ENCODE peak calls at places on chromosome 17, in nine cellular contexts. R, L, T, V, Y, I, O, J and Q are unnamed samples.

GRCh38 chr17:28471531-28472342 is 1.7 kb upstream of the SLC13A2 start:
- DNase-seq in R (no peak), L (no peak), T (no peak), V (no peak), Y (no peak), I (no peak), O (no peak), J (no peak), Q (no peak)

GRCh38 chr17:42288985-42289862 is 926 bp downstream of the STAT5A start:
- DNase-seq in R (no peak), L (peak), T (no peak), V (no peak), Y (peak), I (no peak), O (no peak), J (no peak), Q (no peak)

GRCh38 chr17:77286641-77287431 is 146.1 kb downstream of the SEC14L1 start:
- DNase-seq in R (peak), L (no peak), T (peak), V (no peak), Y (no peak), I (no peak), O (peak), J (no peak), Q (peak)

GRCh38 chr17:75707096-75707720 is 14.1 kb upstream of the ITGB4 start:
- DNase-seq in R (peak), L (no peak), T (peak), V (no peak), Y (no peak), I (no peak), O (no peak), J (no peak), Q (no peak)

GRCh38 chr17:18377437-18378204 is at the start of gene EVPLL:
- DNase-seq in R (peak), L (no peak), T (no peak), V (peak), Y (no peak), I (no peak), O (no peak), J (no peak), Q (peak)

GRCh38 chr17:78653382-78653781 is 76.2 kb upstream of the DNAH17 start:
- DNase-seq in R (peak), L (no peak), T (no peak), V (no peak), Y (no peak), I (no peak), O (no peak), J (no peak), Q (peak)

GRCh38 chr17:67260051-67260987 is 15.3 kb upstream of the HELZ start:
- DNase-seq in R (peak), L (no peak), T (no peak), V (peak), Y (no peak), I (no peak), O (peak), J (no peak), Q (no peak)

GRCh38 chr17:48427598-48427997 is 2.4 kb downstream of the SKAP1 start:
- DNase-seq in R (no peak), L (no peak), T (no peak), V (no peak), Y (peak), I (no peak), O (no peak), J (no peak), Q (no peak)

GRCh38 chr17:4310349-4311060 is 46.7 kb upstream of the ANKFY1 start:
- DNase-seq in R (no peak), L (peak), T (no peak), V (no peak), Y (no peak), I (no peak), O (peak), J (no peak), Q (no peak)

GRCh38 chr17:60506312-60506711 is 19.7 kb downstream of the APPBP2 start:
- DNase-seq in R (peak), L (no peak), T (no peak), V (no peak), Y (no peak), I (no peak), O (peak), J (no peak), Q (no peak)

GRCh38 chr17:80389011-80389995 is 25.7 kb upstream of the ENDOV start:
- DNase-seq in R (no peak), L (no peak), T (no peak), V (no peak), Y (no peak), I (no peak), O (no peak), J (no peak), Q (peak)

GRCh38 chr17:81832608-81833159 is 407 bp downstream of the MCRIP1 start:
- DNase-seq in R (no peak), L (peak), T (no peak), V (peak), Y (peak), I (no peak), O (no peak), J (no peak), Q (peak)

GRCh38 chr17:59786536-59787319 is 79.3 kb downstream of the VMP1 start:
- DNase-seq in R (peak), L (peak), T (peak), V (peak), Y (peak), I (peak), O (peak), J (peak), Q (peak)

GRCh38 chr17:49635121-49635520 is 42.8 kb downstream of the SPOP start:
- DNase-seq in R (no peak), L (no peak), T (no peak), V (no peak), Y (no peak), I (no peak), O (no peak), J (no peak), Q (no peak)

GRCh38 chr17:1590031-1590746 is 27.6 kb upstream of the PITPNA start:
- DNase-seq in R (peak), L (no peak), T (peak), V (no peak), Y (peak), I (no peak), O (peak), J (peak), Q (no peak)

GRCh38 chr17:75168998-75169397 is 13.8 kb downstream of the SUMO2 start:
- DNase-seq in R (no peak), L (no peak), T (no peak), V (no peak), Y (no peak), I (no peak), O (no peak), J (no peak), Q (no peak)

GRCh38 chr17:81071761-81072741 is 37.1 kb downstream of the BAIAP2 start:
- DNase-seq in R (no peak), L (no peak), T (no peak), V (no peak), Y (no peak), I (no peak), O (no peak), J (no peak), Q (no peak)

GRCh38 chr17:50785942-50786570 is 18.7 kb upstream of the ANKRD40CL start:
- DNase-seq in R (no peak), L (no peak), T (no peak), V (no peak), Y (no peak), I (no peak), O (no peak), J (no peak), Q (no peak)

GRCh38 chr17:6498798-6499540 is 54.7 kb downstream of the PIMREG start:
- DNase-seq in R (no peak), L (no peak), T (no peak), V (no peak), Y (no peak), I (no peak), O (no peak), J (no peak), Q (no peak)

GRCh38 chr17:49180998-49181635 is 29.3 kb downstream of the GNGT2 start:
- DNase-seq in R (no peak), L (no peak), T (no peak), V (no peak), Y (no peak), I (no peak), O (no peak), J (no peak), Q (no peak)

GRCh38 chr17:31627960-31628359 is 231.1 kb downstream of the COPRS start:
- DNase-seq in R (no peak), L (no peak), T (no peak), V (no peak), Y (no peak), I (no peak), O (no peak), J (no peak), Q (no peak)

GRCh38 chr17:290626-291025 is 62.0 kb downstream of the RPH3AL start:
- DNase-seq in R (no peak), L (no peak), T (no peak), V (no peak), Y (no peak), I (no peak), O (no peak), J (no peak), Q (no peak)

GRCh38 chr17:68061512-68062313 is 26.2 kb downstream of the KPNA2 start:
- DNase-seq in R (no peak), L (no peak), T (no peak), V (no peak), Y (no peak), I (no peak), O (peak), J (no peak), Q (no peak)

GRCh38 chr17:42182927-42183734 is 2.1 kb downstream of the HCRT start:
- DNase-seq in R (peak), L (no peak), T (no peak), V (peak), Y (peak), I (no peak), O (peak), J (no peak), Q (no peak)

GRCh38 chr17:39270923-39271322 is 45.2 kb upstream of the STAC2 start:
- DNase-seq in R (peak), L (peak), T (peak), V (no peak), Y (no peak), I (no peak), O (no peak), J (peak), Q (no peak)

GRCh38 chr17:60165976-60166375 is 16.2 kb downstream of the CA4 start:
- DNase-seq in R (no peak), L (no peak), T (no peak), V (no peak), Y (peak), I (no peak), O (no peak), J (no peak), Q (no peak)

GRCh38 chr17:74077231-74077630 is 126.2 kb upstream of the RPL38 start:
- DNase-seq in R (no peak), L (no peak), T (no peak), V (no peak), Y (no peak), I (no peak), O (no peak), J (no peak), Q (no peak)

GRCh38 chr17:59762022-59762825 is 54.8 kb downstream of the VMP1 start:
- DNase-seq in R (peak), L (no peak), T (peak), V (no peak), Y (no peak), I (no peak), O (no peak), J (no peak), Q (no peak)

GRCh38 chr17:76011951-76012350 is 11.3 kb downstream of the CDK3 start:
- DNase-seq in R (no peak), L (no peak), T (no peak), V (no peak), Y (no peak), I (no peak), O (no peak), J (no peak), Q (no peak)

GRCh38 chr17:31900877-31901276 is 631 bp downstream of the UTP6 start:
- DNase-seq in R (no peak), L (peak), T (no peak), V (no peak), Y (peak), I (no peak), O (peak), J (no peak), Q (peak)

GRCh38 chr17:34638526-34639260 is 59.3 kb downstream of the TMEM132E start:
- DNase-seq in R (no peak), L (no peak), T (no peak), V (no peak), Y (no peak), I (no peak), O (no peak), J (no peak), Q (no peak)

GRCh38 chr17:65588194-65588808 is 26.9 kb upstream of the AXIN2 start:
- DNase-seq in R (peak), L (no peak), T (peak), V (no peak), Y (peak), I (no peak), O (peak), J (no peak), Q (no peak)

GRCh38 chr17:60305141-60305540 is 86.8 kb downstream of the USP32 start:
- DNase-seq in R (peak), L (peak), T (no peak), V (peak), Y (no peak), I (peak), O (peak), J (no peak), Q (no peak)

GRCh38 chr17:836154-836553 is 54.0 kb downstream of the MRM3 start:
- DNase-seq in R (no peak), L (peak), T (no peak), V (no peak), Y (no peak), I (no peak), O (no peak), J (no peak), Q (no peak)

GRCh38 chr17:66782866-66783265 is 52.1 kb upstream of the CACNG5 start:
- DNase-seq in R (no peak), L (no peak), T (no peak), V (no peak), Y (no peak), I (no peak), O (no peak), J (no peak), Q (no peak)

GRCh38 chr17:57622886-57623433 is 122.1 kb downstream of the CCDC182 start:
- DNase-seq in R (peak), L (no peak), T (no peak), V (no peak), Y (no peak), I (peak), O (peak), J (no peak), Q (peak)

GRCh38 chr17:36529121-36529520 is 5.5 kb downstream of the MYO19 start:
- DNase-seq in R (peak), L (no peak), T (no peak), V (no peak), Y (no peak), I (no peak), O (no peak), J (no peak), Q (no peak)

GRCh38 chr17:36535669-36536081 is 888 bp downstream of the PIGW start:
- DNase-seq in R (no peak), L (no peak), T (no peak), V (no peak), Y (no peak), I (no peak), O (no peak), J (no peak), Q (no peak)

GRCh38 chr17:36534881-36535668 is at the start of gene PIGW:
- DNase-seq in R (peak), L (peak), T (peak), V (peak), Y (peak), I (peak), O (peak), J (peak), Q (peak)

GRCh38 chr17:36532435-36532975 is 2.2 kb downstream of the MYO19 start:
- DNase-seq in R (no peak), L (no peak), T (no peak), V (no peak), Y (no peak), I (no peak), O (no peak), J (no peak), Q (no peak)

GRCh38 chr17:36534117-36534880 is at the start of gene MYO19:
- DNase-seq in R (peak), L (peak), T (peak), V (peak), Y (peak), I (peak), O (peak), J (no peak), Q (peak)
- TF ChIP-seq REST in R (no peak), L (no peak), T (no peak), V (no peak), Y (no peak), I (no peak), O (no peak), J (no peak), Q (no peak)

DNA sequence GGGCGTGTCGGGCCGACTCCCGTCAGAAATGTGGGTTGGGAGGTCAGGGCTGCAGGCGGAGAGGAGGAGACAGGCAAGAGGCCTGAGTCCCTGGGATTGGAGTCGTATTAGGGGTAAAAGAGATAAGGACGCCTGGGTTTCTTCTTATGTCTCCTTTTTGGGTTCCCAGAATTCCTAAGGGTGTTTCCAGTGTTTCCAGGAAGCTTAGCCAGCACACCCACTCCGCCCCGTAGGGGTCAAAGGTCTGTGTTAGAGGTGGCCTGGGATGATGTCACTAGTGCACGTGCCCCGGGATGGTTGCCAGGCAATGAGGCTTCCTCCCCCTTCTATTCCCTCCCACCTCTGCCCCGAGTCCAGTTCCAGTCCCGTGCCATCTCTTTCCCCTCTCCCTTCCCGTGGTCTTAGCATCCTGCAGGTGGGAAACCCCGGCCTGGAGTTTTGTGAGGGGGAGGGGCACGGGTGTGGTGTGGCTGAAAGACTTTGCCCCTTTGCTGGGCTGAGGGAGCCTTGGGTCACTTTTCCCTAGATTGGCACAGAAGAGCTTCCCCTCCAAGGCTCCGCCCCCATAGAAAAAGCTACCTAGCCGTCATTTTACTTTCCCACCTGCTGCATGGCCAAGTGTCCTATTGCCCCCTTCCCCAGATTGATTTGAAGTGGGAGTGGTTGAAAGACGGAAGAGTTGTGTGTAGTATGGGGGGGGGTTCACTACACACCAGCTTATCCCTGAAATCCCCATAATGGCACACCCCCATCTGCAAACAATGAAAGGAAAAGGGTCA is 2.8 kb downstream of the KDM6B start:
- DNase-seq in R (peak), L (peak), T (peak), V (no peak), Y (peak), I (peak), O (peak), J (peak), Q (peak)
- TF ChIP-seq REST in R (no peak), L (no peak), T (no peak), V (no peak), Y (no peak), I (no peak), O (no peak), J (no peak), Q (peak)

GRCh38 chr17:13761221-13761620 is 159.5 kb upstream of the HS3ST3A1 start:
- DNase-seq in R (no peak), L (no peak), T (no peak), V (no peak), Y (no peak), I (no peak), O (no peak), J (no peak), Q (no peak)
- TF ChIP-seq REST in R (no peak), L (no peak), T (no peak), V (no peak), Y (no peak), I (no peak), O (no peak), J (no peak), Q (no peak)

DNA sequence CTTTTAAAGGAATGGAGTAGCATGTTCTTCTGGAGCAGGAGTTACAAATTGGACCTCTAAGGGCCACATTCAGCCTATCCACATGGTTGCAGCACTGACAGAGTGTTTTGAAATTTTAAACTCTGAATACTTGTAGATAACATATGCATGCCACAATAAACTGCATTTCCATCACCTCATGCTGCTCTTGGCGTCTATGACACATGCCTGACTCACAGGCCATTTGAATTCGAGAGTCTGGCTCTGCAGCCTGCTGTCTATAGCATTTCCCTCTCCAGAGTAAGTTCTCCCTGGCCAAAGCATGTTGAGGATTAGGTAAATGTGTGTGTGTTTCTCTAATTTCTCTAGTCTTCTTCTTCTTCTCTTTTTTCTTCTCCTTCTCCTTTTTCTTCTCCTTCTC is 28.7 kb upstream of the MYOCD start:
- DNase-seq in R (peak), L (no peak), T (no peak), V (no peak), Y (no peak), I (no peak), O (no peak), J (peak), Q (no peak)
- TF ChIP-seq REST in R (no peak), L (no peak), T (no peak), V (no peak), Y (no peak), I (no peak), O (no peak), J (no peak), Q (no peak)

GRCh38 chr17:44785921-44786320 is 27.1 kb downstream of the ADAM11 start:
- DNase-seq in R (no peak), L (no peak), T (no peak), V (no peak), Y (no peak), I (no peak), O (no peak), J (no peak), Q (no peak)

GRCh38 chr17:44792276-44792675 is 33.5 kb downstream of the ADAM11 start:
- DNase-seq in R (no peak), L (no peak), T (no peak), V (no peak), Y (no peak), I (no peak), O (no peak), J (no peak), Q (no peak)

GRCh38 chr17:44786551-44787081 is 27.8 kb downstream of the ADAM11 start:
- DNase-seq in R (no peak), L (no peak), T (no peak), V (no peak), Y (no peak), I (no peak), O (no peak), J (no peak), Q (no peak)

GRCh38 chr17:44787271-44787940 is 28.6 kb downstream of the ADAM11 start:
- DNase-seq in R (no peak), L (no peak), T (no peak), V (no peak), Y (no peak), I (no peak), O (no peak), J (no peak), Q (no peak)

GRCh38 chr17:44788139-44788538 is 29.4 kb downstream of the ADAM11 start:
- DNase-seq in R (no peak), L (no peak), T (no peak), V (no peak), Y (no peak), I (no peak), O (no peak), J (no peak), Q (no peak)
- TF ChIP-seq REST in R (no peak), L (no peak), T (no peak), V (no peak), Y (no peak), I (no peak), O (no peak), J (no peak), Q (no peak)